ENCODE peak calls at places on chromosomes 1 and 21, in four cellular contexts. E, D, K and S are unnamed samples.

GRCh38 chr1:204503122-204503912 is 8.7 kb upstream of the PIK3C2B start:
- DNase-seq in E (peak), D (peak), K (no peak), S (no peak)

GRCh38 chr1:199273837-199274379 is 635.1 kb downstream of the PTPRC start:
- DNase-seq in E (no peak), D (no peak), K (no peak), S (peak)

GRCh38 chr1:172356620-172357019 is 63.9 kb upstream of the C1orf105 start:
- DNase-seq in E (no peak), D (no peak), K (no peak), S (no peak)

GRCh38 chr1:4054957-4055676 is 155.0 kb upstream of the C1orf174 start:
- DNase-seq in E (no peak), D (no peak), K (peak), S (no peak)

GRCh38 chr1:62240651-62241050 is 46.0 kb downstream of the L1TD1 start:
- DNase-seq in E (no peak), D (no peak), K (no peak), S (no peak)

GRCh38 chr1:242477944-242478343 is 46.6 kb downstream of the PLD5 start:
- DNase-seq in E (no peak), D (no peak), K (no peak), S (no peak)

GRCh38 chr1:110477041-110477440 is 26.1 kb downstream of the PROK1 start:
- DNase-seq in E (peak), D (no peak), K (no peak), S (no peak)

GRCh38 chr1:159113783-159114182 is 37.2 kb upstream of the AIM2 start:
- DNase-seq in E (no peak), D (no peak), K (no peak), S (no peak)

GRCh38 chr1:174408142-174408541 is 39.6 kb upstream of the GPR52 start:
- DNase-seq in E (no peak), D (no peak), K (no peak), S (no peak)

GRCh38 chr1:206700445-206701036 is 15.8 kb downstream of the MAPKAPK2 start:
- DNase-seq in E (no peak), D (peak), K (no peak), S (no peak)

GRCh38 chr1:65148548-65149390 is 766 bp downstream of the AK4 start:
- DNase-seq in E (no peak), D (peak), K (peak), S (peak)

GRCh38 chr1:171715813-171716251 is 26.0 kb downstream of the VAMP4 start:
- DNase-seq in E (peak), D (no peak), K (no peak), S (no peak)

GRCh38 chr21:27803571-27803970 is 836.7 kb upstream of the ADAMTS5 start:
- DNase-seq in E (no peak), D (no peak), K (no peak), S (no peak)

GRCh38 chr1:248599396-248599795 is 1.9 kb upstream of the OR2T10 start:
- DNase-seq in E (no peak), D (no peak), K (no peak), S (no peak)

GRCh38 chr21:41747943-41748738 is 18.7 kb downstream of the RIPK4 start:
- DNase-seq in E (no peak), D (no peak), K (no peak), S (no peak)

GRCh38 chr1:244645890-244646289 is 7.0 kb upstream of the DESI2 start:
- DNase-seq in E (no peak), D (no peak), K (no peak), S (no peak)

GRCh38 chr1:231091853-231092301 is 51.8 kb upstream of the FAM89A start:
- DNase-seq in E (peak), D (peak), K (peak), S (no peak)

GRCh38 chr1:74689800-74690696 is 16.5 kb upstream of the ERICH3 start:
- DNase-seq in E (peak), D (peak), K (peak), S (no peak)

GRCh38 chr1:31663622-31664452 is 19.2 kb upstream of the PEF1 start:
- DNase-seq in E (peak), D (peak), K (peak), S (no peak)

GRCh38 chr21:45973475-45974072 is 8.0 kb upstream of the COL6A1 start:
- DNase-seq in E (peak), D (peak), K (peak), S (no peak)

GRCh38 chr1:220776725-220777326 is 9.9 kb upstream of the MTARC1 start:
- DNase-seq in E (peak), D (peak), K (peak), S (no peak)

GRCh38 chr1:158146739-158147138 is 34.0 kb upstream of the CD1D start:
- DNase-seq in E (no peak), D (no peak), K (no peak), S (no peak)

GRCh38 chr1:2646837-2647236 is 14.0 kb upstream of the MMEL1 start:
- DNase-seq in E (no peak), D (no peak), K (no peak), S (no peak)

GRCh38 chr21:17988038-17988437 is 168.9 kb upstream of the C21orf91 start:
- DNase-seq in E (no peak), D (no peak), K (no peak), S (no peak)

GRCh38 chr1:153532161-153532560 is 3.6 kb downstream of the S100A6 start:
- DNase-seq in E (no peak), D (no peak), K (no peak), S (no peak)

GRCh38 chr1:198472997-198473396 is 67.5 kb downstream of the ATP6V1G3 start:
- DNase-seq in E (no peak), D (no peak), K (no peak), S (no peak)

GRCh38 chr1:246528933-246529731 is 22.1 kb upstream of the SMYD3 start:
- DNase-seq in E (peak), D (no peak), K (no peak), S (no peak)

GRCh38 chr1:156502749-156503671 is 2.4 kb upstream of the MEF2D start:
- DNase-seq in E (no peak), D (peak), K (peak), S (no peak)

GRCh38 chr1:221574529-221574928 is 167.4 kb downstream of the DUSP10 start:
- DNase-seq in E (no peak), D (no peak), K (no peak), S (no peak)

GRCh38 chr1:12473596-12474329 is 144.2 kb downstream of the DHRS3 start:
- DNase-seq in E (no peak), D (no peak), K (no peak), S (no peak)

GRCh38 chr21:15063821-15064575 is 802 bp downstream of the NRIP1 start:
- DNase-seq in E (no peak), D (peak), K (peak), S (no peak)

GRCh38 chr1:13749543-13750307 is 49.7 kb downstream of the PRDM2 start:
- DNase-seq in E (peak), D (no peak), K (peak), S (no peak)

GRCh38 chr1:31702836-31703404 is 897 bp downstream of the COL16A1 start:
- DNase-seq in E (no peak), D (no peak), K (no peak), S (no peak)

DNA sequence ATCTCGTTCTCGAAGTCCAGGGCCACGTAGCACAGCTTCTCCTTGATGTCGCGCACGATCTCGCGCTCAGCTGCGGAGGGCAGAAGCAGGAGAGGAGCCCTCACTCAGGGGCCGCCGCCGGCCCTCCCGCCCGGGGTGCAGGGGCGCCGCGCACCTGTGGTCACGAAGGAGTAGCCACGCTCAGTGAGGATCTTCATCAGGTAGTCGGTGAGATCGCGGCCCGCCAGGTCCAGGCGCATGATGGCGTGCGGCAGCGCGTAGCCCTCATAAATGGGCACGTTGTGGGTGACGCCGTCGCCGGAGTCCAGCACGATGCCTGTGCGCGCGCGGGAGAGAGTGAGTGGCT is 1.8 kb downstream of the ACTA1 start:
- DNase-seq in E (no peak), D (no peak), K (no peak), S (no peak)
- TF ChIP-seq BRCA1 in E (no peak), D (no peak), K (no peak), S (no peak)

DNA sequence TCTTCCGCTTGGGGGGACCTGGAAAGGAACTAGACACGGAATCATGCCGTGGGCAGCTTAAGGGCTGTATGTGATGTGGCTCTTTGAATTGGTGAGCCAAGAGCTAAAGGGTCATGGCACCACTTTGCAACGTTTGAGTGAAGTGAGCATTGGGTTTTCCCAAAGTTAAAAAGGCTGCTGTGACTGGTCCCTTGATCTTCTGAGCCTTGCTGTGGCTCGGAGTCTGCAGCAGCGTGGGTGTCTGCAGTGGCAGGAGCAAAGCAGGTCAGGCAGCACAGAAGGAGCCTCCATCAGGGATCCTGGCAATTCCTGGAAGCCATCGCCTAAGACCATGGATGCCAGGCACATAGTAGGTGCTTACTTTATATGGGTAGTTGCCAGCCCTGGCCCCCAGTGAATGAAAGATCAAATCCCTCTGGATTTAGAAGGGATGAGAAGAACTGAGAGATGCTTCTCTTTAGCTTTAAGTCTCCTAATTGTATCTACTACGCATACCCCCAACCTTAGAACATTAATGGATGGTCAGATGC is 1.8 kb downstream of the SMYD2 start:
- DNase-seq in E (no peak), D (no peak), K (no peak), S (no peak)
- TF ChIP-seq BRCA1 in E (no peak), D (no peak), K (no peak), S (no peak)

GRCh38 chr1:56120021-56120420 is 459.3 kb downstream of the PLPP3 start:
- DNase-seq in E (no peak), D (no peak), K (no peak), S (no peak)
- TF ChIP-seq BRCA1 in E (no peak), D (no peak), K (no peak), S (no peak)

GRCh38 chr21:38468989-38469388 is 29.3 kb downstream of the ERG start:
- DNase-seq in E (peak), D (no peak), K (no peak), S (no peak)
- TF ChIP-seq BRCA1 in E (no peak), D (no peak), K (no peak), S (no peak)

GRCh38 chr1:108540977-108541376 is 18.9 kb upstream of the EEIG2 start:
- DNase-seq in E (no peak), D (no peak), K (no peak), S (no peak)

GRCh38 chr1:108534748-108535147 is 25.2 kb upstream of the EEIG2 start:
- DNase-seq in E (no peak), D (no peak), K (no peak), S (no peak)

GRCh38 chr1:108541856-108542255 is 18.0 kb upstream of the EEIG2 start:
- DNase-seq in E (no peak), D (no peak), K (no peak), S (no peak)

GRCh38 chr1:108533351-108534083 is 26.4 kb upstream of the EEIG2 start:
- DNase-seq in E (no peak), D (peak), K (no peak), S (peak)

GRCh38 chr1:108537976-108538375 is 21.9 kb upstream of the EEIG2 start:
- DNase-seq in E (no peak), D (no peak), K (no peak), S (no peak)
- TF ChIP-seq BRCA1 in E (no peak), D (no peak), K (no peak), S (no peak)

GRCh38 chr1:5982868-5983267 is 9.4 kb downstream of the NPHP4 start:
- DNase-seq in E (no peak), D (peak), K (no peak), S (no peak)
- TF ChIP-seq BRCA1 in E (no peak), D (no peak), K (no peak), S (no peak)

GRCh38 chr1:39892611-39893595 is 8.8 kb downstream of the MYCL start:
- DNase-seq in E (peak), D (peak), K (no peak), S (no peak)
- TF ChIP-seq BRCA1 in E (no peak), D (no peak), K (no peak), S (no peak)

DNA sequence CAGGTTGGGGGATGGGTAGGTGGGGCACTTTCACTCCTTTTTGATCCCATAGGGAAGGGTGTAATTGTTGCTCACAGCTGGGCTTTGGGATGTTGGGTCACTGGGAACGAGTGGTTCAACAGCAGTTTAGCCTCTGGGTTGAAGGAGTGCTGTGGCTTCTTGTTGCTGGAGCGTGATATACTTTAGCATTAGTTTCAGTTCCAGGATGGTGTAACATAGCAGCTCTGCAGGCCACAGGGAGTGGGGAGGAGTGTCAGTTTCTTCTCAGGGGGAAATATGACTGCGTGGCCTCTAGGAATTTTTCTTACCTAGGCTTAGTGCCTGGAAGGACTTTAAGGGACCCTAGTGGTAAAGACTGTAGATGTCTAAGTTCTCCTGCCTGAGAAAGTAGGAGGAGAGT is 1105.3 kb upstream of the TMPRSS15 start:
- DNase-seq in E (no peak), D (no peak), K (no peak), S (no peak)
- TF ChIP-seq BRCA1 in E (no peak), D (no peak), K (no peak), S (no peak)